ENCODE peak calls at places on chromosomes 3 and 15, in five cellular contexts. R is mammary epithelial cell, D is AG04450, O is fibroblast of pulmonary artery, C is lower leg skin. N is an unnamed sample.

GRCh38 chr3:146037697-146038096 is 123.3 kb downstream of the PLOD2 start:
- DNase-seq in R (no peak), D (no peak), O (peak), C (no peak), N (no peak)

GRCh38 chr3:60056394-60056793 is 1006.6 kb upstream of the CFAP20DC start:
- DNase-seq in R (no peak), D (no peak), O (no peak), C (no peak), N (no peak)

GRCh38 chr3:170585008-170585936 is 603 bp downstream of the SLC7A14 start:
- DNase-seq in R (no peak), D (no peak), O (no peak), C (no peak), N (peak)

GRCh38 chr15:72847806-72848205 is 64.2 kb upstream of the ADPGK start:
- DNase-seq in R (no peak), D (no peak), O (no peak), C (peak), N (no peak)

GRCh38 chr15:34737379-34737928 is 17.3 kb downstream of the GJD2 start:
- DNase-seq in R (peak), D (no peak), O (no peak), C (no peak), N (no peak)

GRCh38 chr15:86611392-86612040 is 531.8 kb downstream of the AGBL1 start:
- DNase-seq in R (peak), D (no peak), O (no peak), C (no peak), N (no peak)

GRCh38 chr15:87906444-87906843 is 350.1 kb downstream of the NTRK3 start:
- DNase-seq in R (no peak), D (no peak), O (no peak), C (no peak), N (no peak)

GRCh38 chr3:42756681-42757213 is 16.3 kb downstream of the CCDC13 start:
- DNase-seq in R (no peak), D (no peak), O (no peak), C (peak), N (no peak)

GRCh38 chr15:52172869-52173268 is 18.3 kb downstream of the GNB5 start:
- DNase-seq in R (no peak), D (no peak), O (no peak), C (no peak), N (no peak)

GRCh38 chr3:30401971-30402370 is 204.4 kb upstream of the TGFBR2 start:
- DNase-seq in R (peak), D (no peak), O (no peak), C (no peak), N (no peak)

GRCh38 chr3:43709022-43709421 is 18.3 kb downstream of the ABHD5 start:
- DNase-seq in R (no peak), D (no peak), O (peak), C (no peak), N (no peak)

GRCh38 chr3:45858809-45859543 is 17.1 kb upstream of the LZTFL1 start:
- DNase-seq in R (no peak), D (no peak), O (no peak), C (no peak), N (no peak)

GRCh38 chr3:186219211-186219638 is 110.3 kb upstream of the ETV5 start:
- DNase-seq in R (no peak), D (no peak), O (no peak), C (no peak), N (no peak)

GRCh38 chr3:5633960-5634359 is 446.5 kb downstream of the EDEM1 start:
- DNase-seq in R (no peak), D (no peak), O (no peak), C (no peak), N (no peak)

GRCh38 chr3:46708401-46709146 is 7.4 kb downstream of the TMIE start:
- DNase-seq in R (no peak), D (no peak), O (no peak), C (peak), N (no peak)

GRCh38 chr15:71747128-71748083 is 62.9 kb upstream of the NR2E3 start:
- DNase-seq in R (peak), D (peak), O (peak), C (no peak), N (no peak)

GRCh38 chr3:119769394-119770149 is 12.3 kb upstream of the NR1I2 start:
- DNase-seq in R (no peak), D (no peak), O (peak), C (peak), N (no peak)

GRCh38 chr15:66251790-66252355 is 1.7 kb downstream of the MEGF11 start:
- DNase-seq in R (no peak), D (no peak), O (no peak), C (no peak), N (peak)

GRCh38 chr3:192731233-192731632 is 3.9 kb upstream of the FGF12 start:
- DNase-seq in R (no peak), D (no peak), O (no peak), C (no peak), N (no peak)

GRCh38 chr15:84973492-84974460 is 7.9 kb upstream of the PDE8A start:
- DNase-seq in R (no peak), D (no peak), O (peak), C (peak), N (no peak)

GRCh38 chr3:193805448-193805847 is 212.4 kb downstream of the OPA1 start:
- DNase-seq in R (peak), D (peak), O (peak), C (peak), N (no peak)

GRCh38 chr15:81336568-81336967 is 12.6 kb upstream of the STARD5 start:
- DNase-seq in R (peak), D (no peak), O (peak), C (no peak), N (no peak)

GRCh38 chr3:133868166-133868565 is 27.5 kb downstream of the RAB6B start:
- DNase-seq in R (no peak), D (no peak), O (no peak), C (peak), N (no peak)

GRCh38 chr3:52831500-52832301 is 1.2 kb upstream of the ITIH4 start:
- DNase-seq in R (peak), D (no peak), O (peak), C (no peak), N (no peak)

GRCh38 chr15:71066983-71067382 is 48.3 kb upstream of the THSD4 start:
- DNase-seq in R (no peak), D (peak), O (peak), C (no peak), N (no peak)

GRCh38 chr3:169863458-169863899 is 6.3 kb downstream of the LRRC31 start:
- DNase-seq in R (peak), D (peak), O (peak), C (no peak), N (peak)

GRCh38 chr3:54932606-54933005 is 4.7 kb upstream of the LRTM1 start:
- DNase-seq in R (no peak), D (no peak), O (no peak), C (no peak), N (no peak)

GRCh38 chr3:151896662-151897012 is 23.2 kb downstream of the SUCNR1 start:
- DNase-seq in R (peak), D (no peak), O (no peak), C (no peak), N (no peak)

GRCh38 chr3:81936817-81937216 is 175.4 kb upstream of the GBE1 start:
- DNase-seq in R (no peak), D (no peak), O (no peak), C (no peak), N (no peak)

GRCh38 chr15:24761704-24762302 is 86.2 kb downstream of the NPAP1 start:
- DNase-seq in R (no peak), D (no peak), O (peak), C (no peak), N (no peak)

GRCh38 chr3:63278171-63278999 is at the start of gene SYNPR:
- DNase-seq in R (no peak), D (no peak), O (no peak), C (no peak), N (no peak)

GRCh38 chr3:43344520-43344919 is 58.2 kb downstream of the SNRK start:
- DNase-seq in R (no peak), D (no peak), O (no peak), C (no peak), N (no peak)

GRCh38 chr15:100095896-100096600 is 245.7 kb downstream of the ADAMTS17 start:
- DNase-seq in R (peak), D (no peak), O (no peak), C (no peak), N (no peak)

GRCh38 chr15:99328673-99329072 is 77.4 kb downstream of the LRRC28 start:
- DNase-seq in R (no peak), D (no peak), O (no peak), C (no peak), N (no peak)

GRCh38 chr3:139564290-139564861 is 24.8 kb upstream of the RBP1 start:
- DNase-seq in R (no peak), D (no peak), O (peak), C (no peak), N (peak)
- TF ChIP-seq CTCF in R (peak), D (no peak), O (peak), C (no peak), N (peak)

GRCh38 chr3:184630861-184631260 is 69.3 kb downstream of the EPHB3 start:
- DNase-seq in R (no peak), D (no peak), O (no peak), C (no peak), N (no peak)

GRCh38 chr3:184633185-184633584 is 71.6 kb downstream of the EPHB3 start:
- DNase-seq in R (no peak), D (no peak), O (no peak), C (no peak), N (no peak)

GRCh38 chr3:184635126-184635525 is 73.5 kb downstream of the EPHB3 start:
- DNase-seq in R (no peak), D (no peak), O (no peak), C (no peak), N (no peak)

GRCh38 chr3:184631339-184631965 is 69.9 kb downstream of the EPHB3 start:
- DNase-seq in R (no peak), D (no peak), O (no peak), C (no peak), N (no peak)

GRCh38 chr3:184632551-184632950 is 71.0 kb downstream of the EPHB3 start:
- DNase-seq in R (no peak), D (no peak), O (no peak), C (no peak), N (no peak)
- TF ChIP-seq CTCF in R (no peak), D (no peak), O (no peak), C (no peak), N (no peak)

GRCh38 chr3:113132571-113132996 is 78.8 kb upstream of the BOC start:
- DNase-seq in R (peak), D (no peak), O (no peak), C (no peak), N (no peak)
- TF ChIP-seq CTCF in R (peak), D (no peak), O (no peak), C (no peak), N (no peak)

GRCh38 chr3:38655708-38656300 is 6.3 kb upstream of the SCN5A start:
- DNase-seq in R (peak), D (peak), O (peak), C (no peak), N (no peak)
- TF ChIP-seq CTCF in R (peak), D (peak), O (peak), C (no peak), N (peak)

GRCh38 chr3:85584779-85585356 is 626.1 kb downstream of the CADM2 start:
- DNase-seq in R (no peak), D (no peak), O (no peak), C (no peak), N (no peak)
- TF ChIP-seq CTCF in R (no peak), D (no peak), O (no peak), C (no peak), N (no peak)

GRCh38 chr15:32838820-32839219 is 121.0 kb downstream of the GREM1 start:
- DNase-seq in R (no peak), D (peak), O (peak), C (no peak), N (no peak)

GRCh38 chr15:32840481-32841245 is 122.9 kb downstream of the GREM1 start:
- DNase-seq in R (no peak), D (no peak), O (no peak), C (no peak), N (no peak)

GRCh38 chr15:32843211-32843907 is 125.6 kb downstream of the GREM1 start:
- DNase-seq in R (no peak), D (no peak), O (no peak), C (no peak), N (no peak)

GRCh38 chr15:32842081-32842480 is 124.3 kb downstream of the GREM1 start:
- DNase-seq in R (no peak), D (no peak), O (no peak), C (no peak), N (no peak)

DNA sequence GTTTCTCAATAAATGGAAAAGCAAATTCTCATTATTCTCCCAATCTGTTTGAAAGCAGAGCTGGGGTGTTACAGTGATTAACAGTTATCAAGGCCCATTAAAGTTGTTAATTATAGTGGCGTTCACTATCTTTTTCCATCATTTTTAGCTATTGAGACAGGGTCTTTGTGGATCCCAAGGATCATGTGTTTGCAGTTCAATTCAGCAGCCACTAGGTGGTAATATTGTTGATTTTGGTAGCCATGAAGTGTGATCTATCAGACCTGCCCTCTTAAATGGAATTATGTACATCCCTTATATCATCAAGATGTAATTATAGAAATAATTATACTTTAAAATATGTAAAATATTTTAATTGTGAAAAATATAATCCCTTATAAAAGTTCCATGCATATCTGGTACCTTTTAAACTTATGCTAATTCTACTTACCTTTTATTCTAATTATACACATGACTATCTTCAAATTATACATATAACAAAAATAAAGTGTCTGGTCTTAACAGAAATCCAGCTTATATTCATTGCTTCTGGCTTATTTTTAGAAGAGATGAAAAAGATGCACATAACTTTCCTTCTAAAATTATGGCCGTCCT is 126.4 kb downstream of the GREM1 start:
- DNase-seq in R (peak), D (no peak), O (peak), C (no peak), N (no peak)
- TF ChIP-seq CTCF in R (peak), D (peak), O (peak), C (no peak), N (peak)

N was measured in endothelial cell.